ENCODE peak calls at places on chromosomes 4 and X, in four cellular contexts. O is H1, S is astrocyte, B is cardiac muscle cell. H is an unnamed sample.

GRCh38 chr4:142404191-142404611 is 441.9 kb downstream of the INPP4B start:
- DNase-seq in O (no peak), S (peak), B (peak), H (peak)

GRCh38 chr4:176549161-176549865 is 229.5 kb downstream of the SPCS3 start:
- DNase-seq in O (no peak), S (peak), B (peak), H (peak)

GRCh38 chr4:83701041-83701440 is 165.1 kb downstream of the GPAT3 start:
- DNase-seq in O (no peak), S (no peak), B (no peak), H (no peak)

GRCh38 chr4:1628892-1629703 is 55.0 kb downstream of the FAM53A start:
- DNase-seq in O (peak), S (no peak), B (peak), H (peak)

GRCh38 chr4:176753049-176753448 is 39.7 kb downstream of the VEGFC start:
- DNase-seq in O (no peak), S (peak), B (peak), H (peak)

GRCh38 chr4:173121044-173121685 is 47.4 kb upstream of the GALNT7 start:
- DNase-seq in O (no peak), S (peak), B (peak), H (no peak)

GRCh38 chrX:107721966-107722707 is 53.5 kb downstream of the TSC22D3 start:
- DNase-seq in O (no peak), S (no peak), B (no peak), H (no peak)

GRCh38 chrX:41164469-41164868 is 79.2 kb downstream of the USP9X start:
- DNase-seq in O (no peak), S (no peak), B (no peak), H (no peak)

GRCh38 chr4:97153042-97153441 is 990.2 kb downstream of the STPG2 start:
- DNase-seq in O (no peak), S (no peak), B (peak), H (no peak)

GRCh38 chrX:47169726-47170515 is 23.7 kb upstream of the UBA1 start:
- DNase-seq in O (no peak), S (peak), B (peak), H (no peak)

GRCh38 chr4:101790521-101791188 is at the start of gene BANK1:
- DNase-seq in O (peak), S (no peak), B (peak), H (no peak)

GRCh38 chrX:154727418-154728323 is 23.2 kb downstream of the GAB3 start:
- DNase-seq in O (no peak), S (peak), B (peak), H (peak)

GRCh38 chrX:154730271-154730883 is 20.5 kb downstream of the GAB3 start:
- DNase-seq in O (no peak), S (peak), B (peak), H (peak)

GRCh38 chrX:154729439-154729838 is 21.4 kb downstream of the GAB3 start:
- DNase-seq in O (no peak), S (no peak), B (no peak), H (no peak)

GRCh38 chrX:154731203-154731602 is 19.7 kb downstream of the GAB3 start:
- DNase-seq in O (no peak), S (no peak), B (no peak), H (no peak)

DNA sequence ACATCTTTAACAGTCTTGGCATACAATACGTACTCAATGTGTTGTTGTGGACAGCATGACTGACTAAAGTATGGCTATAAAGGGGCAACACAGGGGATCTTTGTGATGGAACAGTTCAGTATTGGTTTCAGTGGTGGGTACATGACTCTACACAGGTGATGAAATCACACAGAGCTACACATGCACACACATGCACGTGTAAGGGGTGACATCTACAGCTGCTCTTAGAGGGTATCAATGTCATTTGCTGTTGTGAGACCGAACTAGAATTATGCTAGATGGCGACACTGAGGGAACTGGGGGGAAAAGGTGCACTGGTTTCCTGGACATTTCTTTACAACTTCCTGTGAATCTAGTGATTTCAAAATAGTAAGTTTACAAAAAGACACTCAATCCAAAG is 22.1 kb downstream of the GAB3 start:
- DNase-seq in O (no peak), S (no peak), B (no peak), H (no peak)
- TF ChIP-seq CTCF in O (no peak), S (no peak), B (no peak), H (no peak)

GRCh38 chrX:104565791-104566687 is at the start of gene IL1RAPL2:
- DNase-seq in O (peak), S (no peak), B (peak), H (no peak)
- TF ChIP-seq CTCF in O (peak), S (peak), B (peak), H (peak)

GRCh38 chr4:77578145-77578544 is 27.5 kb upstream of the CXCL13 start:
- DNase-seq in O (no peak), S (no peak), B (no peak), H (no peak)
- TF ChIP-seq CTCF in O (peak), S (peak), B (peak), H (peak)

GRCh38 chr4:5883916-5884315 is 9.0 kb downstream of the CRMP1 start:
- DNase-seq in O (no peak), S (no peak), B (no peak), H (no peak)
- TF ChIP-seq CTCF in O (no peak), S (no peak), B (no peak), H (no peak)

GRCh38 chrX:77160301-77160700 is 286.9 kb upstream of the FGF16 start:
- DNase-seq in O (peak), S (no peak), B (no peak), H (no peak)
- TF ChIP-seq CTCF in O (peak), S (no peak), B (no peak), H (peak)

GRCh38 chrX:119292445-119292844 is 56.4 kb downstream of the PGRMC1 start:
- DNase-seq in O (no peak), S (no peak), B (no peak), H (peak)
- TF ChIP-seq CTCF in O (no peak), S (no peak), B (no peak), H (peak)

DNA sequence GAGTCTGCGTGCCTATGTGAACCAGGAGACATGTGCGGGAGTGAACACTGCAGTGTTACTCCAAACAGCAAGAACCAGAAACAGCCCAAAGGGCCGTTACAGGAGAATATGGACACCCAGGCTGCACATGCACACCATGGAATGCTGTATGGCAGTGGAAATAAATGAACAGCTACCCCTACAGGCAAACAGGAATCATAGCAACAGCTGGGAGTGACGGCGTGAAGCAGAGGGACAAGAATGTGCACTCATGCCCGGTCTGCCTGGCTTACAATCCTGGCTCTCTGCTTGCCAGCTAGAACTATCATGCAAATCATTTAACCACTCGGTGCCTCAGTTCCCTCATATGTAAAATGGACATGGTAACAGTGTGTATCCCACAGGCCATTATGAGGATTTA is 16.6 kb downstream of the GPKOW start:
- DNase-seq in O (no peak), S (peak), B (peak), H (peak)
- TF ChIP-seq CTCF in O (peak), S (peak), B (peak), H (peak)